ENCODE peak calls at places on chromosome 11, in seven cellular contexts. M is AG04450, F is tibial artery, J is astrocyte, R is IMR-90, C is heart left ventricle, X is A549. A is an unnamed sample.

GRCh38 chr11:94909371-94909820 is 64.0 kb downstream of the CWC15 start:
- DNase-seq in J (peak; percentile 59), C (no peak), F (no peak), R (peak; percentile 81), M (no peak), X (no peak), A (no peak)

GRCh38 chr11:59206635-59207034 is 6.1 kb downstream of the MPEG1 start:
- DNase-seq in M (no peak), X (peak; percentile 48), C (no peak), F (no peak), R (peak; percentile 25), J (no peak), A (peak; percentile 18)

GRCh38 chr11:13149991-13150390 is 127.6 kb upstream of the BMAL1 start:
- DNase-seq in C (no peak), F (no peak), R (no peak), M (no peak), X (no peak), J (no peak), A (no peak)

GRCh38 chr11:60658409-60658808 is 41.0 kb upstream of the MS4A8 start:
- DNase-seq in F (no peak), J (no peak), C (no peak), X (no peak), M (no peak), R (no peak), A (no peak)

GRCh38 chr11:78946945-78947914 is 372.6 kb upstream of the NARS2 start:
- DNase-seq in R (no peak), C (no peak), X (no peak), M (no peak), F (no peak), J (no peak), A (no peak)

GRCh38 chr11:95922099-95922498 is 1.8 kb downstream of the MTMR2 start:
- DNase-seq in R (no peak), M (no peak), J (no peak), F (no peak), X (no peak), C (no peak), A (no peak)

GRCh38 chr11:7637447-7638157 is 35.7 kb downstream of the CYB5R2 start:
- DNase-seq in C (no peak), M (no peak), R (peak; percentile 65), F (peak; percentile 76), J (peak; percentile 17), X (no peak), A (no peak)

GRCh38 chr11:126140932-126141291 is 70.5 kb downstream of the RPUSD4 start:
- DNase-seq in M (no peak), R (peak; percentile 70), X (no peak), F (no peak), C (no peak), J (peak; percentile 77), A (no peak)

GRCh38 chr11:1878134-1879031 is 13.3 kb downstream of the PRR33 start:
- DNase-seq in F (peak; percentile 65), X (no peak), M (no peak), R (no peak), C (peak; percentile 72), J (no peak), A (no peak)

GRCh38 chr11:69770525-69770924 is 4.6 kb downstream of the FGF4 start:
- DNase-seq in C (no peak), M (no peak), R (no peak), J (no peak), X (no peak), F (no peak), A (no peak)

GRCh38 chr11:93053864-93054263 is 84.4 kb downstream of the MTNR1B start:
- DNase-seq in M (no peak), J (no peak), F (no peak), R (no peak), X (no peak), C (no peak), A (no peak)

GRCh38 chr11:128739589-128739988 is 45.7 kb downstream of the FLI1 start:
- DNase-seq in C (no peak), J (no peak), F (no peak), M (no peak), R (no peak), X (no peak), A (no peak)

GRCh38 chr11:70525466-70525865 is 127.1 kb downstream of the CTTN start:
- DNase-seq in F (no peak), X (no peak), C (peak; percentile 19), R (no peak), J (no peak), M (no peak), A (no peak)

GRCh38 chr11:130434521-130435223 is 6.3 kb upstream of the ADAMTS8 start:
- DNase-seq in C (peak; percentile 73), M (no peak), X (peak; percentile 79), J (peak; percentile 60), R (peak; percentile 82), F (peak; percentile 86), A (no peak)

GRCh38 chr11:122107045-122107444 is 9.0 kb downstream of the BLID start:
- DNase-seq in J (no peak), X (no peak), F (no peak), R (no peak), C (no peak), M (no peak), A (no peak)

GRCh38 chr11:122103366-122103765 is 12.6 kb downstream of the BLID start:
- DNase-seq in X (no peak), M (no peak), F (no peak), C (no peak), J (peak; percentile 78), R (peak; percentile 61), A (no peak)

GRCh38 chr11:122107566-122107965 is 8.4 kb downstream of the BLID start:
- DNase-seq in C (no peak), X (no peak), F (no peak), R (no peak), M (no peak), J (no peak), A (no peak)

GRCh38 chr11:122104381-122104780 is 11.6 kb downstream of the BLID start:
- DNase-seq in X (no peak), R (no peak), J (no peak), F (no peak), M (no peak), C (no peak), A (no peak)

GRCh38 chr11:122105009-122105828 is 10.8 kb downstream of the BLID start:
- DNase-seq in J (peak; percentile 59), M (no peak), R (no peak), X (no peak), F (no peak), C (no peak), A (peak; percentile 31)
- H3K27ac ChIP-seq in J (peak overlapping the region; percentile 95), M (peak overlapping the region; percentile 69), R (peak overlapping the region; percentile 58), X (no peak overlapping the region), F (peak overlapping the region; percentile 20), C (no peak overlapping the region), A (peak overlapping the region; percentile 0)

GRCh38 chr11:57426439-57426753 is 525 bp downstream of the SLC43A3 start:
- DNase-seq in R (no peak), X (no peak), F (no peak), C (no peak), J (no peak), M (no peak), A (no peak)
- H3K27ac ChIP-seq in R (peak overlapping the region; percentile 97), X (no peak overlapping the region), F (peak overlapping the region; percentile 87), C (peak overlapping the region; percentile 95), J (peak overlapping the region; percentile 43), M (no peak overlapping the region), A (no peak overlapping the region)

GRCh38 chr11:10669258-10670033 is 24.1 kb downstream of the IRAG1 start:
- DNase-seq in X (no peak), R (peak; percentile 76), F (no peak), M (no peak), J (peak; percentile 44), C (no peak), A (no peak)

GRCh38 chr11:10674440-10674855 is 19.1 kb downstream of the IRAG1 start:
- DNase-seq in F (peak; percentile 89), M (no peak), R (no peak), X (no peak), C (no peak), J (no peak), A (no peak)

GRCh38 chr11:10674991-10675440 is 18.5 kb downstream of the IRAG1 start:
- DNase-seq in F (peak; percentile 93), M (no peak), C (no peak), R (no peak), X (no peak), J (no peak), A (peak; percentile 43)

GRCh38 chr11:10670099-10670498 is 23.5 kb downstream of the IRAG1 start:
- DNase-seq in F (no peak), M (no peak), R (no peak), J (no peak), X (no peak), C (no peak), A (no peak)

GRCh38 chr11:10673476-10674062 is 20.0 kb downstream of the IRAG1 start:
- DNase-seq in F (no peak), X (no peak), M (no peak), C (no peak), R (peak; percentile 51), J (no peak), A (no peak)
- H3K27ac ChIP-seq in F (peak overlapping the region; percentile 86), X (peak overlapping the region; percentile 34), M (peak overlapping the region; percentile 33), C (no peak overlapping the region), R (peak overlapping the region; percentile 58), J (no peak overlapping the region), A (peak overlapping the region; percentile 78)

GRCh38 chr11:3861698-3862097 is 6.2 kb downstream of the STIM1 start:
- DNase-seq in R (no peak), F (no peak), M (no peak), C (no peak), J (no peak), X (no peak), A (no peak)

GRCh38 chr11:3866206-3866605 is 10.7 kb downstream of the STIM1 start:
- DNase-seq in J (no peak), C (no peak), X (no peak), F (no peak), M (no peak), R (no peak), A (no peak)

GRCh38 chr11:3865388-3866193 is 10.1 kb downstream of the STIM1 start:
- DNase-seq in R (peak; percentile 76), M (peak; percentile 41), F (no peak), X (no peak), C (no peak), J (peak; percentile 76), A (no peak)

GRCh38 chr11:3867209-3868071 is 12.0 kb downstream of the STIM1 start:
- DNase-seq in J (no peak), X (no peak), C (no peak), F (no peak), M (no peak), R (no peak), A (no peak)

GRCh38 chr11:3866836-3867208 is 11.4 kb downstream of the STIM1 start:
- DNase-seq in J (no peak), X (no peak), M (no peak), R (no peak), C (no peak), F (no peak), A (no peak)
- H3K27ac ChIP-seq in J (no peak overlapping the region), X (no peak overlapping the region), M (no peak overlapping the region), R (no peak overlapping the region), C (peak overlapping the region; percentile 82), F (no peak overlapping the region), A (no peak overlapping the region)

DNA sequence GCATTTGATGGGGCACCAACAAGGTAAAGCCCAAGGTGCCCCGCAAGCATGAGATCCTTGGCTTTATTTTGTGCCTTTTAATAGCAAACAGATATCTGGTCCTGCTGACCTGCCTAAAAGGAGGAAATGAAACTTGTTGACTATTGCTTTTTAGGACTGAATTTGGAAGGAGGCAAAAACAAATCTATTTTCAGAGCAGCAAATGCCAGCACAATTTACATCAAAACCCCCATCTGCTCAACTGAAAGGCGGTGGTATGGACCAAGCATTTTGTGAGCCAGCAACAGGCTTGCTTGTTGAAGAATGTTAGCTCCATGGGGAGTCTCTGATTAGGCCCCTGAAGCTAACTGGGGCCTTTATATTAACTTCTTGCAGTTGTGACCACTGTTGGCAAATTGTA is 192.6 kb upstream of the E2F8 start:
- DNase-seq in C (no peak), J (no peak), R (no peak), X (no peak), F (no peak), M (no peak), A (no peak)
- H3K27ac ChIP-seq in C (no peak overlapping the region), J (no peak overlapping the region), R (no peak overlapping the region), X (no peak overlapping the region), F (no peak overlapping the region), M (no peak overlapping the region), A (no peak overlapping the region)

A was measured in caudate nucleus.